ENCODE peak calls at places on chromosomes 7 and 10, in six cellular contexts. M is HEK293T, N is HepG2, B is WTC11, Z is H1, I is GM12878. Y is an unnamed sample.

GRCh38 chr10:86389441-86390193 is 23.0 kb upstream of the GRID1 start:
- DNase-seq in I (no peak), N (no peak), M (no peak), B (peak; percentile 93), Z (peak; percentile 93), Y (no peak)

GRCh38 chr7:140625908-140626868 is 14.4 kb downstream of the DENND2A start:
- DNase-seq in M (peak; percentile 9), B (peak; percentile 72), N (no peak), I (no peak), Z (peak; percentile 69), Y (no peak)

GRCh38 chr10:102994551-102995295 is 76.6 kb downstream of the CNNM2 start:
- DNase-seq in B (no peak), Z (no peak), M (no peak), N (no peak), I (no peak), Y (no peak)

GRCh38 chr7:120480472-120480871 is 207.5 kb downstream of the KCND2 start:
- DNase-seq in Z (no peak), N (no peak), M (no peak), I (no peak), B (no peak), Y (no peak)

GRCh38 chr7:26538683-26539082 is 247.0 kb downstream of the SNX10 start:
- DNase-seq in N (no peak), I (no peak), Z (no peak), M (no peak), B (no peak), Y (no peak)

GRCh38 chr7:7770228-7770627 is 51.8 kb upstream of the RPA3 start:
- DNase-seq in I (no peak), B (no peak), Z (no peak), N (no peak), M (no peak), Y (no peak)

GRCh38 chr10:4372601-4373000 is 453.4 kb upstream of the AKR1E2 start:
- DNase-seq in Z (no peak), B (no peak), I (no peak), N (no peak), M (no peak), Y (no peak)

GRCh38 chr7:34982371-34983019 is 54.8 kb downstream of the DPY19L1 start:
- DNase-seq in N (no peak), M (no peak), B (no peak), Z (no peak), I (no peak), Y (no peak)

GRCh38 chr10:123606006-123606405 is 60.1 kb upstream of the GPR26 start:
- DNase-seq in Z (no peak), B (no peak), I (no peak), M (no peak), N (no peak), Y (no peak)

GRCh38 chr7:102098986-102099385 is 187.7 kb upstream of the SH2B2 start:
- DNase-seq in M (no peak), B (no peak), I (no peak), Z (peak; percentile 30), N (no peak), Y (no peak)

DNA sequence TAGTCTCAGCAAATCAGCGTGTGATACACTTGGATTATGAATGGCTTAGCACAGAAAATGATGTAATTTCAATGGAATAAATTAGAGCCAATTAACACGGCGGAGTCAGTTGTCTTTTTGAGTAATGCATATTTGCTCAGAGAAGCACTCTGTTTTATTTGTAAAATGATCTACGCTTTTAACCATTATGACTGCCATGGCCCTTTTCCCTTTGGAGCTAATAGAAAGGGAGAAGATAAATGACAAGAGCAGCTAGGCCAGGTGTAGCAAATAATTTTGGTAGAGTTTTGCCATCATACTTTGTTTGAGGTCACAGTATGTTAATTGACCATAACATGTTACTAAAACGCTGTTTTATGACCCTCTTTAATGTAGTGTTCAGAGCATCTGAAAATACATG is 86.8 kb downstream of the GPR158 start:
- DNase-seq in M (no peak), B (no peak), Z (no peak), N (no peak), I (no peak), Y (no peak)
- TF ChIP-seq SP1 in M (no peak), B (no peak), Z (no peak), N (no peak), I (no peak), Y (no peak)

GRCh38 chr10:113650172-113650571 is 13.7 kb downstream of the NRAP start:
- DNase-seq in M (no peak), N (peak; percentile 27), B (no peak), Z (no peak), I (no peak), Y (no peak)
- TF ChIP-seq SP1 in M (no peak), N (no peak), B (no peak), Z (no peak), I (no peak), Y (no peak)

GRCh38 chr7:44469461-44469860 is 21.0 kb downstream of the NUDCD3 start:
- DNase-seq in I (no peak), N (no peak), M (no peak), B (no peak), Z (no peak), Y (no peak)
- TF ChIP-seq SP1 in I (no peak), N (no peak), M (no peak), B (no peak), Z (no peak), Y (no peak)

GRCh38 chr10:13348216-13349017 is at the start of gene SEPHS1:
- DNase-seq in N (peak; percentile 75), Z (peak; percentile 79), M (peak; percentile 78), I (no peak), B (peak; percentile 81), Y (peak; percentile 52)
- TF ChIP-seq SP1 in N (no peak), Z (no peak), M (no peak), I (no peak), B (peak; percentile 61), Y (peak; percentile 31)

Y was measured in HCT116.